ENCODE peak calls at places on chromosomes 4 and X, in four cellular contexts. P, I, W and A are unnamed samples.

GRCh38 chr4:12651876-12652275 is 832.3 kb downstream of the RAB28 start:
- DNase-seq in I (no peak), W (no peak), P (no peak), A (no peak)

GRCh38 chrX:71618303-71618721 is at the start of gene CXCR3:
- DNase-seq in W (peak), I (peak), P (peak), A (no peak)

GRCh38 chr4:159071178-159071968 is 31.5 kb upstream of the RAPGEF2 start:
- DNase-seq in I (peak), W (no peak), P (peak), A (peak)

GRCh38 chrX:120302434-120302833 is 8.8 kb downstream of the TMEM255A start:
- DNase-seq in P (no peak), W (no peak), I (no peak), A (no peak)

GRCh38 chr4:173121044-173121685 is 47.4 kb upstream of the GALNT7 start:
- DNase-seq in W (no peak), I (peak), P (peak), A (no peak)

GRCh38 chr4:120009731-120010130 is 56.9 kb downstream of the MAD2L1 start:
- DNase-seq in P (peak), W (no peak), I (peak), A (no peak)

GRCh38 chr4:8278421-8279287 is 9.1 kb downstream of the HTRA3 start:
- DNase-seq in P (peak), I (peak), W (no peak), A (no peak)

GRCh38 chr4:76199664-76200211 is 13.9 kb downstream of the SCARB2 start:
- DNase-seq in P (peak), W (no peak), I (peak), A (no peak)

GRCh38 chr4:163505374-163505773 is 10.9 kb downstream of the TMA16 start:
- DNase-seq in I (peak), P (peak), W (no peak), A (no peak)

GRCh38 chrX:115147220-115147619 is 42.0 kb upstream of the RBMXL3 start:
- DNase-seq in W (no peak), P (peak), I (peak), A (peak)

GRCh38 chr4:135032670-135033069 is 831.1 kb upstream of the PABPC4L start:
- DNase-seq in I (no peak), W (no peak), P (no peak), A (no peak)

GRCh38 chrX:150326843-150327242 is 36.3 kb upstream of the MAMLD1 start:
- DNase-seq in W (no peak), P (no peak), I (no peak), A (no peak)

GRCh38 chrX:153592966-153593688 is 5.8 kb downstream of the CCNQ start:
- DNase-seq in P (no peak), W (peak), I (no peak), A (no peak)

GRCh38 chrX:9708923-9709553 is 56.6 kb downstream of the GPR143 start:
- DNase-seq in I (peak), W (peak), P (peak), A (peak)

GRCh38 chrX:7788334-7788733 is 54.6 kb upstream of the VCX start:
- DNase-seq in I (no peak), W (no peak), P (no peak), A (no peak)

GRCh38 chr4:184513802-184514120 is 39.4 kb upstream of the IRF2 start:
- DNase-seq in I (no peak), W (no peak), P (no peak), A (no peak)

GRCh38 chr4:19146038-19146437 is 1105.7 kb upstream of the SLIT2 start:
- DNase-seq in W (no peak), I (no peak), P (no peak), A (no peak)

GRCh38 chrX:122504026-122504425 is 680.1 kb upstream of the GRIA3 start:
- DNase-seq in P (peak), I (no peak), W (no peak), A (no peak)

GRCh38 chrX:123788744-123789143 is 55.9 kb upstream of the THOC2 start:
- DNase-seq in P (no peak), W (no peak), I (no peak), A (no peak)

GRCh38 chr4:100062921-100063320 is 112.8 kb upstream of the H2AZ1 start:
- DNase-seq in W (no peak), P (peak), I (peak), A (no peak)

GRCh38 chr4:22986262-22986661 is 293.5 kb downstream of the GBA3 start:
- DNase-seq in I (no peak), W (no peak), P (no peak), A (no peak)

GRCh38 chr4:107060388-107060787 is 24.3 kb upstream of the DKK2 start:
- DNase-seq in P (peak), W (no peak), I (no peak), A (no peak)

GRCh38 chr4:997375-998071 is 4.3 kb upstream of the SLC26A1 start:
- DNase-seq in P (no peak), I (no peak), W (no peak), A (no peak)

GRCh38 chr4:8721621-8722020 is 129.1 kb downstream of the CPZ start:
- DNase-seq in W (no peak), P (no peak), I (no peak), A (no peak)

DNA sequence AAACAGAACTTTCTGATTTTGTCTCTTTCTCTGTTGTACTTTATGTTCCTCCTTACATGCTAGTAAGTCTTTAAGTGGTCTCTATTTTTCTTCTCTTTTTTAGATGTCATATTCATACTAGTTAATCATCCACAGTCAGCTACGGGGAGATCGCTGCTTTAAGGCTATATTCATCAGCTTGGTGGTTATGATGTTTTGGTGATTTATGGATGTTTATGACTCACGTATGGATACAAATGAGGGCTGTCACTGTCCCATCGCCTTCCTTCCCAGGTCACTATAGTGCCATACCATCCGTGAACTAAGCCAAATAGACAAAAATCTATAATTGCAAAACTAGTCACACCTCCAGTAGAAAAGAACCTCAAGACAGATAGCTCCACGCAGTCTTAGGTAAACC is 296.8 kb upstream of the AADAT start:
- DNase-seq in P (no peak), W (no peak), I (no peak), A (no peak)
- H3K4me3 ChIP-seq in P (no peak), W (no peak), I (no peak), A (no peak)

DNA sequence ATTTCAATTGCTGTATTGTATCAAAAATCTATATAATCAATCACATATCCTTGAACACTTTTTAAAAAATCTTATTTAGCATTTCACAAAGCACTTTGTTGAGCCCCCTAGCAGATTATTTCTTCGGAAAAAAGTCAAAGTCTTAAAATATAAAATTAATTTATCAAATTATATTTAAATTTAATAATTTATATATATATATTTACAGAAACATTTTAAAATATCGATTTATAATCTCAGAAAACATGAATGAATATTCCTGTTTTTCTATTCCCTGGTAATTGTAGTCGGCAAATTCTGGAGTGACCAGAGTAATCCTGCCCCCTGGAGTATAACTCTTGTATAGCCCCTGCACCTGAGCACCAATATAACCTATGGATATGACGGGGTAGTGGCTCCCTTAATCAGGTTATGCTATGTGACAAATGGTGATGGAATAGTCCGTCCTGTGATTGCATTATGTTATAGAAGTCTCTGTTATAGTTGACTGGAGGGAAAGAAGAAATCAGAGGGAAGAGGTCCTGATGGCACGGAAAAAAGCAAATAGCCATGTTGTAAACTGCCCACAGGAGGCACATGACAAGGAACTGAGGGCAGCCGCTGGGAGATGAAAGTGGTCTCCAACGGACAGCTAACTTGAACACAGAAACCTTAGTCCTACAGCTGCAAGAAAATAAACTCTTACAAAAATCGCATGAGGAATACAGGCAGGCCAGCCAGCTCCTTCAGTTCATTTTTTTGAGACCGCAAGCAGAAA is 1092.3 kb downstream of the ARAP2 start:
- DNase-seq in W (no peak), I (no peak), P (no peak), A (no peak)
- TF ChIP-seq CTCF in W (no peak), I (peak), P (no peak), A (peak)

GRCh38 chrX:37846141-37846540 is 1.2 kb downstream of the DYNLT3 start:
- DNase-seq in I (no peak), P (peak), W (no peak), A (no peak)
- H3K4me3 ChIP-seq in I (peak), P (peak), W (no peak), A (peak)

GRCh38 chrX:38627683-38628082 is 66.3 kb downstream of the TSPAN7 start:
- DNase-seq in P (no peak), W (no peak), I (peak), A (no peak)
- TF ChIP-seq CTCF in P (peak), W (peak), I (peak), A (peak)

GRCh38 chrX:49187526-49187925 is 1.4 kb upstream of the PRICKLE3 start:
- DNase-seq in I (no peak), P (no peak), W (no peak), A (no peak)
- H3K4me3 ChIP-seq in I (no peak), P (no peak), W (no peak), A (no peak)

DNA sequence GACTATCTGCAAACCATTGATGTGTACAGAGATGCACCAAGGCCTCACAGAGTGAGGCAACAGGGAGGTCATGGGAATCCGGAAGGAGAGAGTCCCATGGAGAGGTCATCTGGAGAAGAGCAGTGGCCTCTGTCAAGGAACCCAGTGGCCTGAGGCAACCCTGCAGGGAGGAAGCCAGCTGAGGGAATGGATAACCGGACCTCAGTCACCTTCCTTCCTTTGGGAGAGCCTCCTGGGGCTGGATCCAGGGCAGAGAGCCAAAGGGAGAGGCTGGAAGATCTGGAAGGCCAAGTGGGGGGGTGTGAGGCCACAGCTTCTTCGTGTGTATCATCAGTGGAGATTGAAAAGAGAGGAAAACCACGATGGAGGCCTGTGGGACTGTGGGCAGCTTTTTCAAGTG is 24.3 kb upstream of the CD38 start:
- DNase-seq in I (peak), P (peak), W (peak), A (no peak)
- TF ChIP-seq CTCF in I (no peak), P (no peak), W (no peak), A (no peak)

GRCh38 chr4:123300222-123300621 is 96.4 kb upstream of the SPRY1 start:
- DNase-seq in P (no peak), I (no peak), W (no peak), A (no peak)

GRCh38 chr4:123300625-123301024 is 96.0 kb upstream of the SPRY1 start:
- DNase-seq in P (no peak), I (no peak), W (no peak), A (no peak)

GRCh38 chr4:123297836-123298235 is 98.8 kb upstream of the SPRY1 start:
- DNase-seq in I (no peak), W (no peak), P (no peak), A (no peak)

GRCh38 chr4:123298798-123299197 is 97.8 kb upstream of the SPRY1 start:
- DNase-seq in P (no peak), W (no peak), I (no peak), A (no peak)

GRCh38 chr4:123299212-123299651 is 97.4 kb upstream of the SPRY1 start:
- DNase-seq in I (peak), W (no peak), P (peak), A (peak)
- H3K4me3 ChIP-seq in I (no peak), W (no peak), P (no peak), A (no peak)

GRCh38 chr4:176102414-176102813 is 36.8 kb downstream of the WDR17 start:
- DNase-seq in I (no peak), W (no peak), P (no peak), A (no peak)

DNA sequence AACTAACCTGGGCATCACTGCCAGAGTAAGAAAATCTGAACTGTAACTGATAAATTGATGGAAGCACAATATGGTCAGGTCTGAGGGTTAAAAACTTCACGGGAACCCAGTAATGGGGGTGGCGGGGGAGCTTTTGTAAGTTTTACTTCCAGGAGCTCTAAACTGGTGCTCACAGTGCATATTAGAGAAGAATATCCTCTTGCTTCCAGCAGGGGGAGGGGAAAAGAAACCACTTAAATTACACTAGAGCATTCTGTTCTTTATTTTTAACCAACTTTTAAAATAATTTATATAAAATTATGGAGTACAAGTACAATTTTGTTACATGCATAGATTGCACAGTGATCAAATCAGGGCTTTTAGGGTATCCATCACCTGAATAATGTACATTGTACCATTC is 33.7 kb downstream of the WDR17 start:
- DNase-seq in I (no peak), W (no peak), P (no peak), A (no peak)
- TF ChIP-seq CTCF in I (peak), W (no peak), P (peak), A (peak)